ENCODE peak calls at places on chromosomes 12 and 14, in four cellular contexts. B, N, E and M are unnamed samples.

GRCh38 chr14:61116369-61116768 is 135.3 kb downstream of the SLC38A6 start:
- DNase-seq in B (no peak), N (no peak), E (no peak), M (no peak)

GRCh38 chr12:122944588-122944987 is 21.7 kb downstream of the ABCB9 start:
- DNase-seq in B (no peak), N (peak), E (no peak), M (no peak)

GRCh38 chr14:55354500-55354899 is 57.1 kb downstream of the ATG14 start:
- DNase-seq in B (no peak), N (peak), E (no peak), M (peak)

GRCh38 chr14:34030864-34031263 is 80.0 kb upstream of the EGLN3 start:
- DNase-seq in B (no peak), N (no peak), E (no peak), M (no peak)

GRCh38 chr14:61388976-61389576 is 67.7 kb downstream of the PRKCH start:
- DNase-seq in B (no peak), N (no peak), E (no peak), M (no peak)

GRCh38 chr12:9843416-9843815 is 16.1 kb downstream of the KLRF1 start:
- DNase-seq in B (no peak), N (no peak), E (no peak), M (no peak)

GRCh38 chr14:31263485-31264133 is 56.0 kb upstream of the HECTD1 start:
- DNase-seq in B (no peak), N (peak), E (no peak), M (no peak)

GRCh38 chr14:106129274-106129673 is 602.9 kb downstream of the TMEM121 start:
- DNase-seq in B (no peak), N (no peak), E (no peak), M (no peak)

GRCh38 chr12:53674977-53675700 is 744 bp downstream of the ATP5MC2 start:
- DNase-seq in B (no peak), N (no peak), E (no peak), M (no peak)

GRCh38 chr12:28097221-28097620 is 93.0 kb upstream of the CCDC91 start:
- DNase-seq in B (no peak), N (no peak), E (no peak), M (no peak)

GRCh38 chr12:659090-659683 is 4.1 kb downstream of the NINJ2 start:
- DNase-seq in B (no peak), N (no peak), E (no peak), M (no peak)

GRCh38 chr14:60328588-60328987 is 79.6 kb downstream of the PPM1A start:
- DNase-seq in B (no peak), N (no peak), E (no peak), M (no peak)

GRCh38 chr12:81284137-81284536 is 206.3 kb downstream of the ACSS3 start:
- DNase-seq in B (no peak), N (no peak), E (no peak), M (peak)

GRCh38 chr12:24901975-24902461 is 46.9 kb downstream of the BCAT1 start:
- DNase-seq in B (no peak), N (no peak), E (no peak), M (no peak)

GRCh38 chr14:95765016-95765415 is 51.1 kb upstream of the TCL1A start:
- DNase-seq in B (no peak), N (no peak), E (no peak), M (no peak)

GRCh38 chr12:50059440-50060119 is 2.2 kb downstream of the ASIC1 start:
- DNase-seq in B (no peak), N (no peak), E (no peak), M (no peak)

GRCh38 chr12:11477110-11477509 is 81.7 kb upstream of the PRB2 start:
- DNase-seq in B (no peak), N (no peak), E (no peak), M (no peak)

GRCh38 chr12:3135522-3136461 is 58.6 kb downstream of the TSPAN9 start:
- DNase-seq in B (peak), N (peak), E (peak), M (peak)
- TF ChIP-seq BHLHE40 in B (no peak), N (no peak), E (no peak), M (no peak)

GRCh38 chr12:78034025-78034424 is 203.3 kb downstream of the NAV3 start:
- DNase-seq in B (no peak), N (no peak), E (no peak), M (no peak)
- TF ChIP-seq SP1 in B (no peak), N (no peak), E (no peak), M (no peak)

DNA sequence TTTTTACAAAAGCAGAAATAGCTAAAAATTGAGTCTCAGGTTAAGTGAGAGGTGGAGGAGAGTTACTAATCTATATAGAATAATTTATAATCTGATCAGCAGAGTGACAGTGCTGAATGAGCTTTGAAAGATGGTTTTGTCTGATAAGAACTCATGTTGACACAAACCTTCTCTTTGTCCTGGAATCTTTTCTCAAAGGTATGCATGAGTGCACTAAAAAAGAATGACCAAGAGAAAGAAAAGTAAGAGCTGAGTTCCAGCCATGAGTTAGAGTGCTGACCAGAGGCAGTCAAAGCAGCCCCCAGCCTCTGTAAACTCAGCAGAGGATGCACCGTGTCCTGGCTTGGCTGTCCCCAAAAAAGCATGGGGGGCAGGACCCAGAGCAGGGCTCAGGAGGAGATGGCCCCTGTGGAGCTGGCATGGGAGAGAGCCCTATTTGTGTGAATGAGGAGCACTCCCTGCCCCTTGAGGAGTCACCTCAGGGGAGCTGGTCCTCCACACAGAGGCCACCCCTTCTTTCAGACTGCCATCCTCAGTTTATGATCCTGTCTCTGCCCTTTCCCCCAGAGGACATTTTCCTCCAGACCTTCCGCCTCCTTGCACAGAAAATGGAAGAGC is 129.8 kb downstream of the SEC23A start:
- DNase-seq in B (no peak), N (peak), E (no peak), M (no peak)
- TF ChIP-seq FOXK2 in B (no peak), N (no peak), E (no peak), M (no peak)

DNA sequence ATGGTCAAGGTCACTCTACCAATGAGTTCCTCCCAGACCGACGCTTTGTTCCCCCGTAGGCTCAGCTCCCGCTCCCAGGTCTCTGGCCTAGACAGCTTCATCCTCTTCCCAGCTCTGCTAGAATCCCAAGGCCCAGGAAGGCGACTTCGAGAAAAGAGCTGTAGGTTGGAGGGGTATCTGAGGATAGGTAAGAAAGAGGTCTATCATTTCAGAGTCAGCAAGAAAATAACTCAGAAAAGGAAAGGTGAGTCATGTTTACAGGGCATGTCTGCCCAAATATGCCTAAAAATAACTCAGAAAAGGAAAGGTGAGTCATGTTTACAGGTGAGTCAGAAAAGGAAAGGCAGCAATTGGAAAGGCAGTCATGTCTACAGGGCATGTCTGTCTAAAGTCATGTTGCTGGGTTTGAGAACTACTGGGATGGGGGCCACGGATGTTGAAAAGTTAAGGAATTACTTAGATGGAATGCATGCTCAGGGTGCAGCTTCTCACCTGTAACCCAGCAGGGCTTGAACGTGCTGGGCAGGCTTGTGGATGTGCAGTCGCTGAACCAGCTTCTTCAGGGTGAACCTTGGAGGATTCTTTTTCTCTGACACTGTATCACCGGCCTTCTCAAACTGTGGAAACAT is 12.2 kb downstream of the TEP1 start:
- DNase-seq in B (no peak), N (peak), E (no peak), M (no peak)
- TF ChIP-seq BHLHE40 in B (no peak), N (no peak), E (no peak), M (no peak)

DNA sequence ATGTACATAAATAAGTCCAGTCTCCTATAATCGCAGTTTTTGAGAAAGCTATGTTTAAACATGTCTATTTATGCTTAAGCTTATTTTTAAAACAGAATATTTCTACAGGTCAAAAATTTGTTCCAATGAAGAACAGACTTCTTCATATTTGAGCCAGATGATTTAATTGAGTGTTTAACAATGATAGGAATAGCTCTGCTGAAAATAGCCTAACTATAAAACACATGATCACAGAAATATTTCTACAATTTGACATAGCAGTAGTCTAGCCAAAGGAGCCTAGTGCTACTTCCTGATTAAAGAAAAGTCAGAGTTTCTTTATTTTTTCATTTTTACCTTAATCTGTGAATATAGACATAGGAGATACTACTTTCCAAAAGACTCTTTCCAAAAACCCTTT is 29.4 kb downstream of the DCP1B start:
- DNase-seq in B (no peak), N (no peak), E (no peak), M (no peak)
- TF ChIP-seq SP1 in B (no peak), N (no peak), E (no peak), M (no peak)

DNA sequence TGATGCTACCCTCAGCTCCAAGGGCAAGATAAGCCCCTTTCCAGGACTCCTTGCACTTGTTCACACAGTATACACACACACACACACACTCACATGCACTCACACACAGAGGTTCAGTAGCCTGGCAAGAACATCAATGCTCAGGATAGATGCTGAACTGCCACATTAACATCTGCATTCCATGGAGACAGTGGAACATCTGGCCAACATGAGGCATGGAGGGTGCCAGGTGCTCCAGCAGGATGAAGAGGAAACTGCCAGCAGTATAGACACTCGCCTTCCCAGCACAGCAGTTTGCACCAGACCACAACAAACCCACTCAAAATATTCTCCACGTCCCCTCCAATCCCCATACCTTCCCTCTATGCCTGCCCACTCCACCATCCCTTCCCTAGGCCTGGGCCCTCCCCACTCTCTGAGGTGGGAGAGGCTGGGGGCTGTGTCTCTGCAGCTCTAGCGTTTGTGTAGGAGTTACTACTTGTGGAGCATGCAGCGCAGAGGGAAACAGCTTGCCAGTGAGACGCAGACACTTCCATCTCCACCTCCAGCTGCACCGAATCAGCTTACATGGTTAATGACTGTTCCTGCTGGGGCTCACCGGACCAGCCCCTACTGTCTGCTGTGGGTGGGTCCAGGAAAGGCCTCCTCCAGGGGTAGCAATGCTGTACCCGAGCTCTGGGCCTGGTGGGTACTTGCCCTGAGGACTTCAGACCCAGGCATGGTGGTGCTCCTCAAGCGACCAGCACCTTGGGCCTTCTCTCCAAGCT is 18.7 kb upstream of the PLEKHG3 start:
- DNase-seq in B (no peak), N (no peak), E (no peak), M (no peak)
- TF ChIP-seq FOXK2 in B (no peak), N (no peak), E (no peak), M (no peak)

GRCh38 chr14:22887990-22888378 is 5.0 kb downstream of the REM2 start:
- DNase-seq in B (peak), N (no peak), E (no peak), M (no peak)
- TF ChIP-seq BHLHE40 in B (peak), N (no peak), E (no peak), M (no peak)

GRCh38 chr12:16329594-16329993 is 17.9 kb upstream of the MGST1 start:
- DNase-seq in B (no peak), N (no peak), E (no peak), M (no peak)
- TF ChIP-seq SP1 in B (no peak), N (no peak), E (no peak), M (no peak)

DNA sequence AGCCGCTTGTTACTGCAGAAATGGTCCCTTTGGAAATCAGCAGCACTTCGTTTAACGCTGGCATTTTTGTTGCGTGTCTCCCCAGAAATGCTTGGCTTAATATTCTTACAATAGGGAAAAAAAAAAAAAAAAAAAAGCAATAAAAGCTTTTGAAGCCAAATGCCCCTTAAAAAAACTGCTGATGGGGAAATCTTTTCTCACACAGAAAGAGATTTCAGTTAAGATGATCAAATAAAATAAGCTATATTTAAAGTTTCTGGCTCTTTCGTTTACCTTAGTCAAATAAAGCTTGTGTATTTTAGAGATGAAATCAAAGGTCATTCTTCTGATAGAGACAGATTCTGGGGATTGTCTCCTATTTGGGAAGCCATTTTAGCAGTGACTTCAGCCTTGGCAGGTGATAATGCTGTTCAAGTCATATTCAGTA is 52.4 kb upstream of the FRS2 start:
- DNase-seq in B (no peak), N (peak), E (no peak), M (no peak)
- TF ChIP-seq FOXK2 in B (no peak), N (no peak), E (no peak), M (no peak)

DNA sequence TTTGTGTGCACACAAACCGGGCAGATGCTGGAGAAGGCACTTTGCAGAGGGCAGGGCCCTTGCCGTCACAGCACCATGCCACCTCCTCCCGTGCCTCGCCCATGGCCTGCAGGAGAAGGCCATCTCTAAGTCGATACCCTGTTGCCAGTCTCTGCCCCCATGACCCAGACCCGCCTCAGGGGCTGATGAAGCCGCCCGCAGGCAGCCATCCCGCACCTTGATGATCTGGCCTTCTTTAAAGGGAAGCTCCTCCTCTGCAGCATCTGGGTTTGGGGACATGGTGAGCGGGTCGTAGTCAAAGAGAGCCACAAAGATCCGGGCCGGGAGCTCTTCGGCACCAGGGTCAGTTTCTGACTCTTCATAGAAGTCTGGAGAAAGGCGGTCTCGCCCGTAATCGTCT is 76.2 kb downstream of the PIWIL1 start:
- DNase-seq in B (no peak), N (no peak), E (no peak), M (no peak)
- TF ChIP-seq BHLHE40 in B (no peak), N (no peak), E (no peak), M (no peak)